ENCODE peak calls at places on chromosome 14, in four cellular contexts. P, X, Q and J are unnamed samples.
A peak's percentile ranks its signal among the peaks of the same experiment; 100 is the strongest.

GRCh38 chr14:95527392-95528002 is 7.4 kb upstream of the GLRX5 start:
- DNase-seq in X (no peak), Q (peak; percentile 59), P (no peak), J (no peak)

GRCh38 chr14:55840821-55841220 is 260.8 kb downstream of the KTN1 start:
- DNase-seq in X (no peak), P (no peak), Q (no peak), J (no peak)

GRCh38 chr14:90788031-90788430 is 28.2 kb downstream of the TTC7B start:
- DNase-seq in P (no peak), Q (no peak), X (peak; percentile 55), J (no peak)

GRCh38 chr14:65431245-65431644 is 18.7 kb downstream of the FUT8 start:
- DNase-seq in P (no peak), Q (no peak), X (no peak), J (no peak)

GRCh38 chr14:33646692-33647260 is 304.1 kb downstream of the EGLN3 start:
- DNase-seq in X (no peak), Q (no peak), P (no peak), J (no peak)

GRCh38 chr14:64725360-64725815 is 21.2 kb downstream of the PLEKHG3 start:
- DNase-seq in P (no peak), X (no peak), Q (no peak), J (no peak)

GRCh38 chr14:103696466-103697071 is 18.7 kb downstream of the XRCC3 start:
- DNase-seq in P (no peak), X (peak; percentile 32), Q (peak; percentile 71), J (no peak)

GRCh38 chr14:72715910-72716268 is 178.0 kb downstream of the DPF3 start:
- DNase-seq in P (no peak), Q (peak; percentile 71), X (no peak), J (no peak)

GRCh38 chr14:101364503-101365328 is 196.6 kb upstream of the DIO3 start:
- DNase-seq in Q (no peak), P (no peak), X (no peak), J (no peak)

GRCh38 chr14:47300801-47301200 is 374.6 kb downstream of the MDGA2 start:
- DNase-seq in P (no peak), Q (no peak), X (no peak), J (no peak)

GRCh38 chr14:23145794-23146422 is 26.9 kb upstream of the CEBPE start:
- DNase-seq in P (no peak), Q (no peak), X (no peak), J (no peak)

GRCh38 chr14:90060312-90060964 is 1.4 kb upstream of the KCNK13 start:
- DNase-seq in Q (peak; percentile 24), P (peak; percentile 14), X (peak; percentile 37), J (peak; percentile 76)

GRCh38 chr14:75392686-75393641 is 34.9 kb upstream of the JDP2 start:
- DNase-seq in P (no peak), Q (no peak), X (no peak), J (no peak)

GRCh38 chr14:97380539-97380941 is 583.4 kb downstream of the VRK1 start:
- DNase-seq in Q (no peak), X (no peak), P (no peak), J (no peak)

GRCh38 chr14:65370890-65371289 is 41.6 kb upstream of the FUT8 start:
- DNase-seq in X (no peak), Q (no peak), P (no peak), J (no peak)

GRCh38 chr14:40983604-40984003 is 623.1 kb upstream of the LRFN5 start:
- DNase-seq in X (no peak), Q (no peak), P (no peak), J (no peak)

GRCh38 chr14:50113381-50113811 is 3.0 kb downstream of the VCPKMT start:
- DNase-seq in Q (no peak), P (no peak), X (no peak), J (no peak)

GRCh38 chr14:79510659-79511058 is 700.6 kb downstream of the DIO2 start:
- DNase-seq in Q (no peak), X (no peak), P (no peak), J (no peak)

GRCh38 chr14:36773136-36773540 is 111.5 kb downstream of the PAX9 start:
- DNase-seq in X (no peak), Q (no peak), P (no peak), J (no peak)

GRCh38 chr14:33376510-33376909 is 437.8 kb downstream of the NPAS3 start:
- DNase-seq in P (no peak), Q (no peak), X (no peak), J (no peak)

GRCh38 chr14:21025374-21026151 is 702 bp upstream of the NDRG2 start:
- DNase-seq in X (no peak), P (peak; percentile 40), Q (peak; percentile 89), J (no peak)

GRCh38 chr14:69048456-69048855 is 69.4 kb upstream of the ACTN1 start:
- DNase-seq in X (no peak), P (peak; percentile 26), Q (no peak), J (no peak)

GRCh38 chr14:51283402-51283825 is 43.4 kb downstream of the TMX1 start:
- DNase-seq in X (no peak), Q (no peak), P (no peak), J (no peak)

GRCh38 chr14:56554301-56554700 is 25.3 kb upstream of the TMEM260 start:
- DNase-seq in Q (no peak), X (no peak), P (no peak), J (no peak)

GRCh38 chr14:65352964-65353530 is 59.5 kb upstream of the FUT8 start:
- DNase-seq in P (no peak), Q (no peak), X (no peak), J (no peak)

GRCh38 chr14:103072595-103073366 is 11.2 kb upstream of the LBHD2 start:
- DNase-seq in Q (no peak), P (peak; percentile 44), X (no peak), J (no peak)

GRCh38 chr14:56119221-56119967 is 1.2 kb downstream of the PELI2 start:
- DNase-seq in Q (peak; percentile 55), X (peak; percentile 62), P (no peak), J (peak; percentile 75)

DNA sequence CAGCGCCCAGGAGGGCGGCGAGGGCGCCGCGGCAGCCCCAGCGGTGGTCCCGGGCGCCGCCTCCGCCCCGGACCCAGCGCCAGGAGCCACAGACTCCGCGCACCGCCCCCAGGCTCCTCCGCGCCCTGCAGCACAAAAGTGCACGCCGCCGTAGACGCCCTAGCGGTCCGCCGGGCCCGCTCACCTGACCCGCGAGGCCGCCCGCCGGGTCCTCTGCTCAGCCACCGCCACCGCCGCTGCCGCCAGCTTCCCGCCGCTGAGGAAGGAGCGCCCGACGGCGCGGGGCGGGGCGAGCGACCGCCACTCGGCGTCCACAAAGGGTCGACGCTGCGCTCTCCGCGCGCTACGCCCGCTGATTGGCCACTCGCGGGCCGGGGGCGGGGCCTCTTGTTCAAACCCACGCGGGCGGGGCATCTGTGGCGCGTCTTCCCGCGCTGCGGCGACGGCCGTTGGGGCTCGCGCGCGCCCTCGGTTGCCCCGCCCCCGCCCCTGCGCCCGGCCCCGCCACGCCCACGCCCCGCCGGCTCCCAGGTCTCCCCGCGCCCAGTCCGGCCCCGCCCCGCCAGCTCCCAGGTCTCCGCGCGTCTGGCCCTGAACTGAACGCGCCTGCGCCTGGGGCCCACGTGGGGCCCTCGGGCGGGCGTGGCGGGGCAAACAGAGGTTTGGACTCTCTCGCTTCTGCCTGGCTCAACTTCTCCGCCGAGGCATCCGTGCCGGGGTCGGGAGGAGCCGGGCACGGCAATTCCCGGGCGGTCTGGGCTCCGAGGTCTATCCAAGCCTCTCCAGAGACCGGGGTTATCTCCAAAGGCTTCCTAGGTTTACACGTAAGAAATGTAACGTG is at the start of gene CDCA4:
- DNase-seq in P (peak; percentile 94), X (peak; percentile 95), Q (peak; percentile 97), J (peak; percentile 99)
- TF ChIP-seq CTCF in P (no peak), X (no peak), Q (no peak), J (peak; percentile 34)

GRCh38 chr14:76918751-76919421 is 92.7 kb downstream of the LRRC74A start:
- DNase-seq in Q (peak; percentile 92), X (peak; percentile 94), P (peak; percentile 94), J (no peak)
- TF ChIP-seq CTCF in Q (no peak), X (no peak), P (no peak), J (no peak)

GRCh38 chr14:77409131-77409533 is 14.2 kb downstream of the NOXRED1 start:
- DNase-seq in Q (no peak), X (no peak), P (no peak), J (no peak)
- TF ChIP-seq CTCF in Q (no peak), X (no peak), P (no peak), J (peak; percentile 26)

GRCh38 chr14:74292061-74292460 is 10.7 kb downstream of the ABCD4 start:
- DNase-seq in P (no peak), Q (no peak), X (no peak), J (no peak)
- TF ChIP-seq CTCF in P (no peak), Q (no peak), X (no peak), J (no peak)

GRCh38 chr14:99611639-99612038 is 7.6 kb upstream of the CCDC85C start:
- DNase-seq in X (no peak), Q (no peak), P (no peak), J (no peak)
- TF ChIP-seq CTCF in X (no peak), Q (no peak), P (no peak), J (no peak)

GRCh38 chr14:100054553-100055075 is 10.6 kb upstream of the EVL start:
- DNase-seq in P (no peak), Q (no peak), X (no peak), J (no peak)

GRCh38 chr14:100056431-100056830 is 8.8 kb upstream of the EVL start:
- DNase-seq in X (no peak), Q (no peak), P (no peak), J (no peak)

GRCh38 chr14:100058777-100059432 is 6.3 kb upstream of the EVL start:
- DNase-seq in Q (no peak), X (no peak), P (no peak), J (no peak)

GRCh38 chr14:100059433-100059781 is 5.8 kb upstream of the EVL start:
- DNase-seq in Q (no peak), P (no peak), X (no peak), J (no peak)

DNA sequence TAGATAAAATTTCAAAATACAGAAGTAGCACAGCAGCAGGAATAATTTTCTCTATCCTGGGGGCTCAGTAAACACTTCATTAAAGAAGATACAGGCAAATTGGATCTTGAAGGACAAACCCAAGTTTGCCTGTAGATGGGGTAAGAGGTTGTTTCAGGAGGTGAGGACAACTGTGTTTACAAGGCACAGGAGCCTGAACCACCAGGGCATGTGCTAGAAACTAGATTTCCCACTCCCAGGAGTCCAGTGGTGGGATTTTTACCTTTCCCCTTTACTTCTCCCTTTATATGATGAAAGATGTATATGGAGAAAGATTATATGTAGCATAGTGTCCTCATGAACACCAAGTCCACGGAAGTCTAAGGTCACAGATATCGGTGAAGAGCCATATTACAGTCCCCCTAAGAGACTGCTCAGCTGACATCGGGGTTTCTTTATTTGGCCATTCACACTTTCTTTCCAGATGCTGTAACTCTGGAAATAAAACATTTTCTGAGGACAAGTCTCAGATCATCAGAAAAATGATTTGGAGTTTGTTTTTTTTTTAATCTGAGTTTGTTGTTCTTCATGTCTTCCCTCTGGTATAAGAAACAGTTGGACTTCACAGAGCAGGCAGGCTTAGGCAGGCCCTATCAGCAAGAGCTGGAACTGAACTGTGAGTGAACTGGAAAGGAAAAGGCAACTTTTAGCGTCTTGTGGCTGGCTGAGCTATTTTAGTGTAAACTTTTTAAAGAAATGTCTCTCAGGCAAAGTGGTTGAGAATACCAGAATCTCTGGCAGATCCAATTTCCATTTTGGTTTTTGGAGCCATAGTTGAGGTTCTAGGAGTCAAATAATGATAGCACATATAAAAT is 8.0 kb upstream of the EVL start:
- DNase-seq in Q (no peak), X (no peak), P (no peak), J (no peak)
- TF ChIP-seq CTCF in Q (peak; percentile 7), X (no peak), P (no peak), J (peak; percentile 28)